ENCODE peak calls at places on chromosome 14, in eight cellular contexts. S is CD4-positive, alpha-beta memory T cell; L is GM06990; Y is activated CD8-positive, alpha-beta memory T cell treated with anti-CD3 and anti-CD28 coated beads for 1 hour; F is D721Med; G is retina; E is fibroblast of mammary gland; I is sciatic nerve. Z is an unnamed sample.

GRCh38 chr14:101963052-101963451 is 1.3 kb upstream of the DYNC1H1 start:
- DNase-seq in S (no peak), L (no peak), Y (no peak), F (no peak), G (no peak), E (no peak), I (no peak), Z (no peak)

GRCh38 chr14:34450542-34450915 is 11.5 kb downstream of the SPTSSA start:
- DNase-seq in S (no peak), L (no peak), Y (no peak), F (no peak), G (no peak), E (no peak), I (no peak), Z (peak)

GRCh38 chr14:93029911-93030555 is 85.7 kb downstream of the ITPK1 start:
- DNase-seq in S (no peak), L (no peak), Y (no peak), F (no peak), G (no peak), E (no peak), I (no peak), Z (no peak)

GRCh38 chr14:100107236-100107635 is 42.0 kb downstream of the EVL start:
- DNase-seq in S (no peak), L (no peak), Y (no peak), F (no peak), G (no peak), E (no peak), I (peak), Z (no peak)

GRCh38 chr14:53890611-53891091 is 66.0 kb downstream of the BMP4 start:
- DNase-seq in S (no peak), L (no peak), Y (no peak), F (no peak), G (no peak), E (no peak), I (no peak), Z (peak)

GRCh38 chr14:57485635-57486034 is 8.0 kb downstream of the CCDC198 start:
- DNase-seq in S (no peak), L (no peak), Y (no peak), F (no peak), G (no peak), E (no peak), I (no peak), Z (no peak)

GRCh38 chr14:32593290-32593942 is 264.3 kb downstream of the AKAP6 start:
- DNase-seq in S (no peak), L (no peak), Y (no peak), F (no peak), G (no peak), E (peak), I (no peak), Z (no peak)

GRCh38 chr14:35628989-35629388 is 95.0 kb downstream of the INSM2 start:
- DNase-seq in S (no peak), L (no peak), Y (no peak), F (no peak), G (no peak), E (peak), I (no peak), Z (no peak)

GRCh38 chr14:24843494-24843893 is 206.5 kb downstream of the STXBP6 start:
- DNase-seq in S (no peak), L (peak), Y (no peak), F (no peak), G (no peak), E (no peak), I (no peak), Z (no peak)

GRCh38 chr14:21091784-21092146 is 6.7 kb downstream of the ZNF219 start:
- DNase-seq in S (no peak), L (no peak), Y (no peak), F (peak), G (no peak), E (no peak), I (no peak), Z (no peak)

GRCh38 chr14:94088516-94088915 is 7.4 kb downstream of the IFI27L1 start:
- DNase-seq in S (no peak), L (no peak), Y (no peak), F (no peak), G (no peak), E (peak), I (no peak), Z (no peak)

GRCh38 chr14:73725116-73726024 is 11.2 kb upstream of the PNMA1 start:
- DNase-seq in S (no peak), L (no peak), Y (no peak), F (no peak), G (no peak), E (peak), I (peak), Z (no peak)

GRCh38 chr14:103504991-103505565 is 17.6 kb downstream of the CKB start:
- DNase-seq in S (no peak), L (no peak), Y (no peak), F (peak), G (no peak), E (no peak), I (peak), Z (no peak)

GRCh38 chr14:26835949-26836570 is 238.2 kb upstream of the NOVA1 start:
- DNase-seq in S (no peak), L (no peak), Y (no peak), F (no peak), G (no peak), E (no peak), I (no peak), Z (no peak)

Z was measured in HepG2.